ENCODE peak calls at places on chromosomes 4 and X, in eight cellular contexts. L is spleen, W is tibial nerve, B is upper lobe of left lung, K is NB4, U is IMR-90, H is right lobe of liver, C is suprapubic skin. D is an unnamed sample.

GRCh38 chr4:164410401-164410800 is 343.5 kb upstream of the SMIM31 start:
- DNase-seq in K (no peak), H (no peak), U (no peak), B (no peak), L (no peak), W (no peak), C (no peak), D (no peak)

GRCh38 chr4:153207561-153207960 is 3.3 kb downstream of the TRIM2 start:
- DNase-seq in H (peak), U (peak), K (peak), W (no peak), C (no peak), L (no peak), B (no peak), D (no peak)

GRCh38 chr4:183300660-183301059 is 19.4 kb downstream of the CLDN22 start:
- DNase-seq in L (no peak), H (no peak), K (no peak), B (no peak), U (no peak), W (no peak), C (no peak), D (no peak)

GRCh38 chr4:141435446-141436225 is 200.7 kb upstream of the IL15 start:
- DNase-seq in W (no peak), B (no peak), H (no peak), U (no peak), C (no peak), L (no peak), K (no peak), D (no peak)

GRCh38 chr4:165079476-165079875 is 25.8 kb downstream of the TRIM75 start:
- DNase-seq in W (no peak), U (peak), B (no peak), L (no peak), C (no peak), K (no peak), H (peak), D (no peak)

GRCh38 chr4:45442466-45442865 is 681.4 kb downstream of the GABRG1 start:
- DNase-seq in B (no peak), U (no peak), C (no peak), W (no peak), H (no peak), L (no peak), K (peak), D (no peak)

GRCh38 chr4:149371021-149371420 is 444.6 kb downstream of the IQCM start:
- DNase-seq in L (no peak), C (no peak), H (peak), B (no peak), W (no peak), K (peak), U (peak), D (no peak)

GRCh38 chr4:167688660-167689142 is 403.6 kb upstream of the ANXA10 start:
- DNase-seq in U (no peak), W (no peak), H (no peak), K (no peak), L (no peak), C (no peak), B (no peak), D (no peak)

GRCh38 chr4:44522761-44523445 is 74.3 kb upstream of the KCTD8 start:
- DNase-seq in W (no peak), H (no peak), L (no peak), C (no peak), B (no peak), U (no peak), K (no peak), D (no peak)

GRCh38 chr4:24971192-24971591 is 58.4 kb upstream of the CCDC149 start:
- DNase-seq in W (no peak), U (no peak), L (no peak), B (no peak), K (peak), C (no peak), H (peak), D (no peak)

GRCh38 chrX:129953334-129953648 is 29.1 kb upstream of the BCORL1 start:
- DNase-seq in H (no peak), B (no peak), U (no peak), K (no peak), C (no peak), L (no peak), W (no peak), D (no peak)

GRCh38 chr4:47939456-47939855 is 25.1 kb upstream of the NFXL1 start:
- DNase-seq in B (no peak), C (no peak), H (no peak), L (no peak), U (no peak), K (no peak), W (no peak), D (no peak)

GRCh38 chr4:163484906-163485305 is 9.6 kb upstream of the TMA16 start:
- DNase-seq in B (no peak), U (peak), C (no peak), H (no peak), L (no peak), W (peak), K (peak), D (no peak)

GRCh38 chr4:151532001-151532708 is 123.2 kb downstream of the FHIP1A start:
- DNase-seq in W (no peak), L (no peak), B (no peak), C (no peak), U (no peak), H (no peak), K (peak), D (no peak)

DNA sequence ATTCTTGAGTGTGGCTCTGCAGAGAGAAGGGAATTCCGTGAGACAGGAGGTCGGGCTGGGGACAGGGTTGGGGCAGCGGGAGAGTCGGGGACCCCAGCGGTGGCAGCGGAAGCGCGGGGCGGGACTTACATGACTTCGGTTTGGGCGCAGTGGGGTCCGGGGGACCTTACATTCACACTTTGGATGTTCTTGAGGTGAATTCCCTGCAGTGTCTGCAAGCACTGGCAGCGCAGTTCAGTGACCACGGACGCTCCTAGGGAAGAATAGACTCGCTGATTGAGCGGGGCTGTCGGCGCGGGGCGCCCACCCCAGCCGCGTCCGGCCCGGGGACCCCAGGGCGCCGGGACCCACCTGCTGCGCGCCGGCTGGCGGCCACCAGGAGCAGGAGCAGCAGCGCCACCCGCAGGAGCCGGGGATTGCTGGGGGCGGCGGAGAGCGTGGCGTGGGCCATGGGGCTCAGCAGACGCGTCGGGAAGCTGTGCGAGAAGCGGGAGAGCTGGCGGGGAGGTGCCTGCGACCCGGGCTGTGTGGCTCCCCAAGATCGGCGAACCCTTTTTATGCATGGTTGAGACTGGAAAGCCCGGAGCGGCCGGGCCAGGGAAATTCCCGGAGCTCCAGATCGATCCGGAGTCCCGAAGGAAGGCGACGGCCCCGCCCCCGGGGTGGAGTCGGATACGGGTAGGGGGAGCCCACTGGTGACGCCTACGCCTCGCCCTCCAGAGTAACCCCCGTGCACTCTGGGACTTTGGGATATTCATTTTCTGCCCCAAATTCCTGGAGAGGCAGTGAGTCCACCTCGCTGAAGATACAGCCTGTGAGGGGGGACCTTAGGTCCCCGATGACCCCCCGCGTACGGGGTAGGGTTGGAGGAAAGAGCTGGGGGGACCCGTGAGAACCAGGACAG is at the start of gene CXCL3:
- DNase-seq in B (peak), U (peak), L (peak), C (peak), K (peak), W (peak), H (peak), D (no peak)
- TF ChIP-seq POLR2A in B (peak), U (peak), L (no peak), C (no peak), K (no peak), W (no peak), H (peak), D (no peak)

GRCh38 chrX:154436597-154437397 is at the start of gene GDI1:
- DNase-seq in C (peak), W (no peak), L (peak), K (peak), B (peak), U (peak), H (peak), D (peak)
- TF ChIP-seq POLR2A in C (no peak), W (peak), L (no peak), K (no peak), B (no peak), U (no peak), H (peak), D (peak)

DNA sequence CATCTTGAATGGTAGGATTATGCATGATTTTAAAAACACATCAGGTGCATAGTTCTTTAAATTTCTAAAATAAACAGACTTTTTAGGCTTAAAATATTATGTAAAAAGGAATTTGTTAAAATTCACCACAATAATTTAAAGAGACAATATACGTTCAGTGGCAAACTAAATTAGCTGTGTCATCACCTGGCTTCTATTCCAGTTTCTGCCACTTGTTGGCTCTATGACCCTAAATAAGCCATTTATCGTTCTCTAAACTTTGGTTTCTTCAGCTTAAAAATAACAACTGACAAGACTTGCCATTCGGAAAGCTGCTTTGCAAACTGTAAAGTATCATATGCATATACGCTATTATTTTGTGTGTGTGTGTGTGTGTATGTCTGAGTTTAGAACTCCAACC is 141.3 kb downstream of the MGST2 start:
- DNase-seq in L (no peak), C (no peak), W (no peak), U (no peak), H (no peak), K (peak), B (no peak), D (no peak)
- TF ChIP-seq POLR2A in L (no peak), C (no peak), W (no peak), U (no peak), H (no peak), K (no peak), B (no peak), D (no peak)

GRCh38 chrX:103066606-103067005 is 2.6 kb upstream of the BEX1 start:
- DNase-seq in K (no peak), B (no peak), U (no peak), W (no peak), H (no peak), L (no peak), C (no peak), D (no peak)

GRCh38 chrX:103061486-103061885 is 2.5 kb downstream of the BEX1 start:
- DNase-seq in B (no peak), U (no peak), W (no peak), K (no peak), L (no peak), H (no peak), C (no peak), D (no peak)

GRCh38 chrX:103063191-103063845 is 653 bp downstream of the BEX1 start:
- DNase-seq in W (no peak), U (peak), B (peak), K (no peak), C (no peak), L (no peak), H (no peak), D (no peak)

GRCh38 chrX:103063918-103064434 is at the start of gene BEX1:
- DNase-seq in L (peak), B (peak), C (no peak), H (no peak), W (no peak), U (no peak), K (no peak), D (no peak)
- TF ChIP-seq POLR2A in L (no peak), B (no peak), C (no peak), H (no peak), W (no peak), U (no peak), K (no peak), D (no peak)

GRCh38 chr4:128859887-128860774 is 50.6 kb downstream of the JADE1 start:
- DNase-seq in K (no peak), C (no peak), H (no peak), U (peak), L (no peak), B (no peak), W (peak), D (no peak)
- TF ChIP-seq POLR2A in K (no peak), C (no peak), H (no peak), U (no peak), L (no peak), B (no peak), W (no peak), D (no peak)

DNA sequence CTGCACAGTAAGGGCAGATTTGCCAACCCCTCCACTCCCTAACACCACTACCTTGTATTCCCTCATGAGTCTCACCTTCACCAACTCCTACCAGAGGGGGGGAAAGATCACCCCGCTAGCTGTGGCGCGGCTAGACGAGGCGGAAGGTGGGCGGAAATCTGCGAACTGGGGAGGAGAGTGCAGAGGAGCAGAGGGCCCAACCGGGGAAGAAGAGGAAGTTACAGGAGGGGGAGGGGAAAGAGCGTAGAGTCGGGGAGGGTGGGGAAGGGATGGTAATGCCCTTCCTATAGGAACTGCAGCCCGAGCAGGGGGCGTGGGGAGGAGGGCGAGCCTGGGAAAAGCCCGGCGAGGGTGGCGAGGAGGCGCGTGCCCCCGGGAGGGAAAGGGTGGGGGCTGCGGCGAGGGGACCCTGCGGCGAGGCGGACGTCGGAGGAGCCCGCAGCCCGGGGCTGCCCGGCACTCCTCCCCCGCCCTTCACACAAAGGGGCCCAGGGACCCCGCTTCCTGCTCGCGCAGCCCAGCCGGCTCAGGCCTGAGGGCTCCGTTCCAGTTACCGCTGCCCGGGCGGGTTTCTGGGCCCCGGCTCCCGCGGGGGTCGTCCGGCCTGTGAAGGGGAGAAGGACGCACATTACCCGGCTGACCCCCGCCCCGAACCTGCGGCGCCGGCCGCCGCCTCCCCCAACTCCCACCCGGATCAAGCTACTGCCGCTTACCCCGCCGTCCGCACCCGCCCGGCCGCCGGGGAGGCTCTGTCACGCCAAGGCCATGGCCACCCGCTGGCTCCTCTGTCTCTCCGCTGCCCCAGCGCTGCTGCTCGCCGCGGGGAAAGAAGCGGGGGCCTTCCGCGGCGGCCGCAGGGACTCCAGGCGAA is 1.8 kb downstream of the RAP2C start:
- DNase-seq in B (peak), W (peak), L (peak), K (peak), U (peak), H (peak), C (peak), D (peak)
- TF ChIP-seq POLR2A in B (peak), W (no peak), L (no peak), K (peak), U (no peak), H (peak), C (no peak), D (peak)

DNA sequence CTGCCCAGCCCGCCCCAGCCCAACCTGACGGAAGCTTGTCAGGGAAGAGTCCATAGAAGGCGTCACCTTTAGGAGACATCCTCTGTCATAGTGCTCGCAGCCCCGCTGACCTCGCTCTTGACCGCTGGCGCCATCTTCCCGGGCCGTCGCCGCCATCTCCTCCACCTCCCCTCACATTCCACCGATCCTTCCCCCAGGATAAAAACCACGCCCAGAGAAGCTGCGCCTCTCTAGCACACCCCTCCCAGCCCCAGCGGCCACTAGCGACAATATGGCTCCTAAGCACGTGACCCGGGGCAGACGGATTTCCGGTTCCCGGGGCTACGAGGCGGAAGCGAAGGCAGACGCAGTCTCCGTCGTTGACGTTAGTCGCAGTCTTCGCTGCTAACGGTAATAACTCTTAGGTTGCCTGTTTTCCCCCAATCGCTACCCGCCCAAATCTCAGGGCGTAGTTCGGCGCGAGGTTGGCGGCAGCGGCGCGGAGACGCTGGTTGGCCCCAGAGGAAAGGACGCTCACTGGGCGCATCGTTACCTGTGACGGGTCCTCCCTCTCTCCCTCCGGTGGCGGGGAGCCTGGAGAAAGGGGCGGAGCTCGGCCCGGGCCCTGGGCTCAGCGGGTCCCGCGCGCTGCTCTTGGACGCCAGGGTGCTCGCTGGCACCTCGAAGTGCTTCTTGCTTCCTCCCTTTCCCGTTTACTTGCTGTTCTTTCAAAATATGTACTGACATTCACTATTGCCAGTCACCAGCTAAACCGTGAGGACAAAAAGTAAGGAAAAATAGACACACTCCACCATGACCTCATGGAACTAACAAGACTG is at the start of the genes RCHY1 and THAP6:
- DNase-seq in C (peak), H (peak), K (peak), U (peak), B (peak), W (peak), L (peak), D (peak)
- TF ChIP-seq POLR2A in C (peak), H (peak), K (peak), U (peak), B (peak), W (no peak), L (no peak), D (peak)

DNA sequence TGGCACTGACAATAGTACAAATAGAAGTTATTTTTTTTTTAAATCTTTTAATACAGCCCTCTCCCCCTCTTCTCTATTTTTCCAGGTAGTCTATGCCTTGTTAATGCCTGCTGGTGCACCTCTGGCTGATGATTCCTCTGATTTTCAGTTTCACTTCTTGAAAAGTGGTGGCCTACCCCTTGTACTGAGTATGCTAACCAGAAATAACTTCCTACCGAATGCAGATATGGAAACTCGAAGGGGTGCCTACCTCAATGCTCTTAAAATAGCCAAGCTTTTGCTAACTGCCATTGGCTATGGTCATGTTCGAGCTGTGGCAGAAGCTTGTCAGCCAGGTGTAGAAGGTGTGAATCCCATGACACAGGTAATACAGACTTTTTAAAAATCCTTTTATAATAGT is 99.1 kb downstream of the USP9X start:
- DNase-seq in L (no peak), C (no peak), K (no peak), H (no peak), B (no peak), U (no peak), W (no peak), D (no peak)
- TF ChIP-seq POLR2A in L (no peak), C (no peak), K (no peak), H (no peak), B (no peak), U (no peak), W (no peak), D (no peak)

GRCh38 chr4:74156521-74156920 is 1.4 kb upstream of the MTHFD2L start:
- DNase-seq in C (no peak), W (no peak), U (no peak), K (no peak), H (no peak), L (no peak), B (no peak), D (no peak)

GRCh38 chr4:74157116-74157742 is 689 bp upstream of the MTHFD2L start:
- DNase-seq in L (no peak), K (peak), U (peak), H (no peak), B (no peak), C (no peak), W (no peak), D (no peak)

GRCh38 chr4:74159397-74159709 is 1.4 kb downstream of the MTHFD2L start:
- DNase-seq in B (no peak), C (no peak), L (no peak), H (no peak), W (no peak), U (no peak), K (no peak), D (no peak)

GRCh38 chr4:74158561-74159396 is 861 bp downstream of the MTHFD2L start:
- DNase-seq in K (peak), C (no peak), L (no peak), B (no peak), W (no peak), H (no peak), U (peak), D (no peak)

DNA sequence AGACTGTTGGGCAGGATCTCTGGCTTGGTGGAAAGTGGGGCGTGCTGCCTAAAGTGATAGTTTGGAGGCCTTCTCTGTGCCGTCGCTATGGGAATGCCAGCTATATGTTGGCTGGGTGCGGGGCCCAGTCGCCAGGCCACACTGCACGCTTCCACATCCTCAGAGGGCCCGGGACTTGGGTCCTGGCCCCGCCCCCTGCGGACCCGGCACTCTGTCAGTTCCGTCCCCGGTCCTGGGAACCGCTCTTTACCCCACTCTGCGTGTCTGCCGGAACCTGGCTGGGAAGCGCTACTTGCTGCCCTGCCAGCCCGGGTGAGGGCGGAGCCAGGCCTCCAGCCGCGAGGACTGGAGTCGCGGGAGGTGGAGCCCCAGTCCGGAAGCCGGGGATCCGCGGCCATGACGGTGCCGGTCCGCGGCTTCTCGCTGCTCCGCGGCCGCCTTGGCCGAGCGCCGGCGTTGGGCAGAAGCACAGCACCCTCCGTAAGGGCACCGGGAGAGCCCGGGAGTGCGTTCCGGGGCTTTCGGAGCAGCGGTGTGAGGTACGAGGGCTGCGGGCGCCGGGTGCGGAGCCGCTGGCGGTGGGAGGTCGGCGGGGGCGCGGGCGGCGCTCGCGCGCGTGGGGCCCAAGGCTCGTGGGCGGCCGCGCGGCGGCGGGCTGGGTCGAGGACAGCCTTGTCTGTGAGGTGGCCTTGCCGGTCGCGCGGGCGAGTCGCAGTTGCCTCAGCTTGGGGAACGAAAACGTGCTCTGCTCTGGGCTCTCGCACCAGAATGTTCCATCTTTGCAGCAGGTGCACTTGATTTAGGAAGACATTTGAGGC is at the start of gene MTHFD2L:
- DNase-seq in K (peak), C (peak), L (peak), H (peak), W (peak), B (peak), U (peak), D (peak)
- TF ChIP-seq POLR2A in K (peak), C (no peak), L (no peak), H (peak), W (no peak), B (peak), U (peak), D (peak)

D was measured in GM12892.